ENCODE peak calls at places on chromosome 6, in four cellular contexts. Y is HepG2, S is A549, L is K562. P is an unnamed sample.

GRCh38 chr6:73506246-73506645 is 14.6 kb downstream of the EEF1A1 start:
- DNase-seq in S (no peak), Y (no peak), L (no peak), P (peak; percentile 30)

GRCh38 chr6:89360415-89360999 is 8.0 kb upstream of the UBE2J1 start:
- DNase-seq in Y (no peak), S (no peak), L (no peak), P (peak; percentile 31)

GRCh38 chr6:111604259-111605099 is 1.2 kb downstream of the TRAF3IP2 start:
- DNase-seq in S (no peak), L (no peak), Y (no peak), P (peak; percentile 73)

GRCh38 chr6:120869397-120869796 is 464.9 kb downstream of the TBC1D32 start:
- DNase-seq in Y (no peak), L (no peak), S (no peak), P (peak; percentile 11)

GRCh38 chr6:117555882-117556498 is 46.3 kb downstream of the GOPC start:
- DNase-seq in S (no peak), L (peak; percentile 33), Y (peak; percentile 27), P (peak; percentile 53)

GRCh38 chr6:148179786-148180185 is 162.9 kb upstream of the SASH1 start:
- DNase-seq in Y (no peak), S (peak; percentile 44), L (peak; percentile 32), P (peak; percentile 12)

GRCh38 chr6:11007715-11008608 is 36.1 kb downstream of the ELOVL2 start:
- DNase-seq in Y (peak; percentile 71), S (peak; percentile 53), L (no peak), P (peak; percentile 15)

GRCh38 chr6:52995913-52996685 is 1.0 kb upstream of the GSTA4 start:
- DNase-seq in L (no peak), Y (peak; percentile 76), S (peak; percentile 78), P (peak; percentile 90)

GRCh38 chr6:19538086-19538485 is 299.1 kb upstream of the ID4 start:
- DNase-seq in L (no peak), Y (no peak), S (no peak), P (no peak)

GRCh38 chr6:50187212-50188055 is 137.7 kb upstream of the DEFB112 start:
- DNase-seq in L (no peak), S (no peak), Y (no peak), P (no peak)

GRCh38 chr6:144285548-144285797 is 338 bp downstream of the UTRN start:
- DNase-seq in Y (no peak), L (no peak), S (peak; percentile 22), P (no peak)

GRCh38 chr6:149233056-149233715 is 84.3 kb upstream of the TAB2 start:
- DNase-seq in Y (peak; percentile 63), L (peak; percentile 34), S (peak; percentile 72), P (peak; percentile 67)

GRCh38 chr6:52549428-52549827 is 27.4 kb downstream of the TRAM2 start:
- DNase-seq in S (no peak), L (no peak), Y (no peak), P (no peak)

GRCh38 chr6:105784179-105784578 is 302.0 kb upstream of the PRDM1 start:
- DNase-seq in L (no peak), S (no peak), Y (no peak), P (no peak)

GRCh38 chr6:156852858-156853216 is 75.7 kb downstream of the ARID1B start:
- DNase-seq in L (no peak), S (no peak), Y (no peak), P (no peak)

GRCh38 chr6:5152417-5152816 is 67.3 kb downstream of the PPP1R3G start:
- DNase-seq in Y (no peak), L (no peak), S (no peak), P (no peak)

GRCh38 chr6:156421933-156422332 is 355.2 kb upstream of the ARID1B start:
- DNase-seq in Y (peak; percentile 30), L (no peak), S (peak; percentile 49), P (no peak)

GRCh38 chr6:112033824-112034223 is 20.1 kb upstream of the CCN6 start:
- DNase-seq in L (no peak), Y (no peak), S (no peak), P (no peak)

GRCh38 chr6:156498696-156499095 is 278.5 kb upstream of the ARID1B start:
- DNase-seq in S (no peak), L (no peak), Y (no peak), P (no peak)

GRCh38 chr6:82374481-82374880 is 10.9 kb downstream of the TPBG start:
- DNase-seq in L (no peak), S (peak; percentile 8), Y (no peak), P (no peak)

GRCh38 chr6:111252451-111252850 is 165.1 kb downstream of the SLC16A10 start:
- DNase-seq in L (no peak), S (no peak), Y (no peak), P (no peak)

GRCh38 chr6:99422912-99423311 is 2.2 kb downstream of the PNISR start:
- DNase-seq in L (no peak), S (no peak), Y (no peak), P (no peak)

GRCh38 chr6:127464881-127465459 is 5.8 kb upstream of the KIAA0408 start:
- DNase-seq in Y (peak; percentile 54), S (peak; percentile 58), L (peak; percentile 44), P (peak; percentile 79)

GRCh38 chr6:139354177-139354576 is 20.3 kb downstream of the CITED2 start:
- DNase-seq in S (no peak), Y (no peak), L (no peak), P (no peak)

GRCh38 chr6:160520043-160520904 is 143.8 kb downstream of the LPA start:
- DNase-seq in L (peak; percentile 84), S (peak; percentile 71), Y (peak; percentile 50), P (peak; percentile 48)

GRCh38 chr6:133240511-133241087 is 558 bp upstream of the EYA4 start:
- DNase-seq in Y (no peak), L (no peak), S (peak; percentile 82), P (no peak)

GRCh38 chr6:87879144-87879861 is 168.3 kb upstream of the SPACA1 start:
- DNase-seq in S (no peak), L (no peak), Y (no peak), P (no peak)

GRCh38 chr6:167441653-167442644 is 117.1 kb downstream of the TTLL2 start:
- DNase-seq in L (no peak), S (no peak), Y (no peak), P (no peak)

GRCh38 chr6:6912841-6913240 is 194.9 kb upstream of the RREB1 start:
- DNase-seq in S (no peak), L (no peak), Y (no peak), P (no peak)

GRCh38 chr6:38079537-38079936 is 260.0 kb downstream of the ZFAND3 start:
- DNase-seq in S (no peak), L (no peak), Y (no peak), P (no peak)

GRCh38 chr6:160678230-160678629 is 14.2 kb upstream of the LPA start:
- DNase-seq in L (no peak), Y (no peak), S (no peak), P (peak; percentile 21)

GRCh38 chr6:117391874-117392583 is 33.7 kb downstream of the ROS1 start:
- DNase-seq in L (no peak), Y (no peak), S (no peak), P (no peak)

GRCh38 chr6:83590413-83590812 is 78.1 kb downstream of the PRSS35 start:
- DNase-seq in S (no peak), Y (no peak), L (no peak), P (peak; percentile 77)

GRCh38 chr6:30689022-30689865 is 1.5 kb downstream of the NRM start:
- DNase-seq in S (no peak), L (no peak), Y (no peak), P (no peak)

GRCh38 chr6:131519670-131520436 is 53.2 kb upstream of the ARG1 start:
- DNase-seq in S (peak; percentile 52), Y (peak; percentile 76), L (peak; percentile 23), P (peak; percentile 53)

GRCh38 chr6:149147939-149148718 is 169.4 kb upstream of the TAB2 start:
- DNase-seq in S (no peak), L (no peak), Y (no peak), P (no peak)

GRCh38 chr6:83847179-83847578 is 6.0 kb upstream of the RIPPLY2 start:
- DNase-seq in Y (no peak), S (no peak), L (no peak), P (no peak)

GRCh38 chr6:108755257-108756240 is 92.7 kb upstream of the ARMC2 start:
- DNase-seq in L (no peak), Y (no peak), S (no peak), P (no peak)

GRCh38 chr6:135224037-135224647 is 43.0 kb downstream of the MYB start:
- DNase-seq in S (no peak), L (no peak), Y (no peak), P (no peak)
- H3K4me3 ChIP-seq in S (no peak overlapping the region), L (no peak overlapping the region), Y (no peak overlapping the region), P (no peak overlapping the region)

GRCh38 chr6:24856954-24857670 is 58.4 kb upstream of the ARMH2 start:
- DNase-seq in S (no peak), L (no peak), Y (no peak), P (no peak)

GRCh38 chr6:24861934-24862333 is 63.2 kb upstream of the ARMH2 start:
- DNase-seq in S (no peak), Y (no peak), L (no peak), P (peak; percentile 63)

GRCh38 chr6:24859132-24859531 is 60.4 kb upstream of the ARMH2 start:
- DNase-seq in L (no peak), S (no peak), Y (no peak), P (no peak)

GRCh38 chr6:24858154-24858801 is 59.6 kb upstream of the ARMH2 start:
- DNase-seq in L (no peak), S (no peak), Y (no peak), P (peak; percentile 92)

GRCh38 chr6:24859608-24860007 is 60.9 kb upstream of the ARMH2 start:
- DNase-seq in L (no peak), Y (no peak), S (no peak), P (peak; percentile 77)
- TF ChIP-seq MYC in L (no peak), Y (no peak), S (no peak), P (no peak)

GRCh38 chr6:2816158-2816557 is 25.5 kb downstream of the SERPINB1 start:
- DNase-seq in Y (no peak), L (no peak), S (no peak), P (no peak)

GRCh38 chr6:2817778-2818443 is 23.8 kb downstream of the SERPINB1 start:
- DNase-seq in L (no peak), S (peak; percentile 24), Y (no peak), P (no peak)

GRCh38 chr6:2819115-2819514 is 22.5 kb downstream of the SERPINB1 start:
- DNase-seq in S (no peak), L (no peak), Y (no peak), P (no peak)

GRCh38 chr6:2819891-2820814 is 21.5 kb downstream of the SERPINB1 start:
- DNase-seq in L (no peak), S (no peak), Y (no peak), P (peak; percentile 80)

GRCh38 chr6:2818593-2818992 is 23.1 kb downstream of the SERPINB1 start:
- DNase-seq in Y (no peak), L (no peak), S (no peak), P (no peak)
- H3K4me3 ChIP-seq in Y (no peak overlapping the region), L (no peak overlapping the region), S (no peak overlapping the region), P (no peak overlapping the region)

GRCh38 chr6:92623441-92623840 is 795.9 kb downstream of the EPHA7 start:
- DNase-seq in S (no peak), L (no peak), Y (no peak), P (no peak)
- TF ChIP-seq MYC in S (no peak), L (no peak), Y (no peak), P (no peak)